ENCODE peak calls at places on chromosome 1, in five cellular contexts. U, J, Q, N and I are unnamed samples.

GRCh38 chr1:25566730-25567341 is 23.4 kb downstream of the LDLRAP1 start:
- DNase-seq in U (peak), J (no peak), Q (no peak), N (peak), I (peak)

GRCh38 chr1:70504176-70504820 is 93.2 kb downstream of the CTH start:
- DNase-seq in U (no peak), J (no peak), Q (no peak), N (no peak), I (peak)

GRCh38 chr1:248841702-248842395 is 3.8 kb downstream of the ZNF672 start:
- DNase-seq in U (no peak), J (no peak), Q (peak), N (peak), I (peak)

GRCh38 chr1:160682983-160683886 is 28.4 kb downstream of the CD48 start:
- DNase-seq in U (no peak), J (no peak), Q (no peak), N (peak), I (no peak)

GRCh38 chr1:109113787-109114568 is at the start of gene ELAPOR1:
- DNase-seq in U (peak), J (no peak), Q (peak), N (peak), I (no peak)

GRCh38 chr1:218090459-218090858 is 194.6 kb upstream of the RRP15 start:
- DNase-seq in U (no peak), J (no peak), Q (no peak), N (no peak), I (no peak)

GRCh38 chr1:8943516-8943896 is 2.2 kb upstream of the CA6 start:
- DNase-seq in U (no peak), J (no peak), Q (no peak), N (no peak), I (no peak)

GRCh38 chr1:56821462-56821797 is 2.2 kb upstream of the FYB2 start:
- DNase-seq in U (no peak), J (no peak), Q (no peak), N (peak), I (no peak)

GRCh38 chr1:234927968-234928635 is 200.5 kb downstream of the TOMM20 start:
- DNase-seq in U (no peak), J (no peak), Q (no peak), N (no peak), I (no peak)

GRCh38 chr1:177959793-177960515 is 9.9 kb downstream of the SEC16B start:
- DNase-seq in U (no peak), J (no peak), Q (no peak), N (peak), I (peak)
- TF ChIP-seq CTCF in U (peak), J (no peak), Q (no peak), N (peak), I (peak)

GRCh38 chr1:155932085-155932484 is 2.1 kb downstream of the KHDC4 start:
- DNase-seq in U (no peak), J (no peak), Q (no peak), N (peak), I (no peak)
- H3K4me3 ChIP-seq in U (peak), J (no peak), Q (peak), N (no peak), I (peak)

DNA sequence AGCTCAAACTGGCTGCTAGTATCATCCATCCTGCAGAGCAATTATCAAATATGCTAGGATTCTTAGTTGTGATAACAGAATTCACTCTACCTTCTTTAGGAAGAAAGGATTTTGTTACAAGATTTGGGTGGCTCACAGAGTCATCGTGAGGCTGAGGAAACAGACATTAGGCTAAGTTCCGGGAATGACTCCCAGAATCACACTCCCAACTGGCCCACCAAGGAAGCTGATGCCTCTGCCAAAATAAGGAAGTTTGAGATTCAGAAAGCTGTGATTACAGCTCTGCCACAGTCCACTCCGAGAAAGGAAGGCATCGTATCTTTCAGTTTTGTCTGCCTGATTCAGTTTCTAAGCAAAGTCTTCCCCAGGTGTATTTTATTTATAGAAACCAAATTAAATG is 50.6 kb upstream of the LYPLAL1 start:
- DNase-seq in U (no peak), J (no peak), Q (no peak), N (no peak), I (peak)
- TF ChIP-seq CTCF in U (no peak), J (no peak), Q (no peak), N (no peak), I (no peak)

GRCh38 chr1:93774707-93775106 is 93.1 kb upstream of the BCAR3 start:
- DNase-seq in U (no peak), J (no peak), Q (no peak), N (no peak), I (no peak)
- H3K4me3 ChIP-seq in U (no peak), J (no peak), Q (no peak), N (peak), I (no peak)

GRCh38 chr1:42736152-42736551 is 3.9 kb downstream of the CLDN19 start:
- DNase-seq in U (no peak), J (no peak), Q (no peak), N (peak), I (peak)
- TF ChIP-seq CTCF in U (no peak), J (no peak), Q (no peak), N (peak), I (peak)

GRCh38 chr1:40884055-40884795 is 22.1 kb upstream of the CITED4 start:
- DNase-seq in U (no peak), J (no peak), Q (no peak), N (no peak), I (no peak)
- H3K4me3 ChIP-seq in U (peak), J (peak), Q (no peak), N (no peak), I (no peak)

DNA sequence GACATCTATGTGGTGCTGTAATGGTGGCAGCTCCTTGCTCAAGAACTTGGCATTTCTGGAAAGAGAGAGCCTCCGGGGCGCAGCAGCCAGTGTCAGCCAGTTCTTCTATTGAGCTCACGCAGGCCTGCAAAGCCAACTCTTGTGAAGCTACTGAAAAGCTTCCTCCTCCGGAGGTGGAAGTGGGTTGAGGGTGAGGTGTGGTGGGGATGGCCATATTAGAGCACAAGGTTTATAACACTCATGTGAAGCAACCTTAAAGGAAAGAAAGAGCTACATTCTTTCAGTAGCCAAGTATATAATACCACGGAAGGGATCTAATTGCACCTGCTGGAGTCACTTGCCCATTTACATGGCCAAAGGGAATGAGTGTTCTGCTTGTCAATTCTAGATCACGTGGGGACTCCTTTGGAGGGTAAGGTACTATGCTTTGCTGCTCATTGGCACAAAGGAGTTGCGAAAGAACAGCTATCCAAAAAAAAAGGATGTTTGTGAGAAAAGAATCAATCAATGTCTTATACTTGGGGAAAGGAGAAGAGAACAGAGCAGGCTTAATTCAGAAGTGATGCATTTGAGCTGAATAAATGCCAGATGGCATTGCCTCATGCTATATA is 18.3 kb upstream of the MAP10 start:
- DNase-seq in U (no peak), J (no peak), Q (no peak), N (no peak), I (no peak)
- TF ChIP-seq CTCF in U (no peak), J (no peak), Q (no peak), N (no peak), I (no peak)

GRCh38 chr1:39631361-39632331 is 7.8 kb downstream of the HEYL start:
- DNase-seq in U (no peak), J (no peak), Q (no peak), N (peak), I (no peak)

GRCh38 chr1:39635871-39636210 is 3.6 kb downstream of the HEYL start:
- DNase-seq in U (no peak), J (no peak), Q (no peak), N (no peak), I (no peak)

GRCh38 chr1:39632491-39633417 is 6.7 kb downstream of the HEYL start:
- DNase-seq in U (peak), J (no peak), Q (no peak), N (no peak), I (peak)

GRCh38 chr1:39635205-39635870 is 4.1 kb downstream of the HEYL start:
- DNase-seq in U (peak), J (no peak), Q (no peak), N (no peak), I (peak)

GRCh38 chr1:39633422-39633821 is 6.0 kb downstream of the HEYL start:
- DNase-seq in U (no peak), J (no peak), Q (no peak), N (no peak), I (no peak)
- H3K4me3 ChIP-seq in U (peak), J (peak), Q (no peak), N (no peak), I (peak)

GRCh38 chr1:33147275-33147996 is 34.4 kb downstream of the TRIM62 start:
- DNase-seq in U (no peak), J (no peak), Q (no peak), N (no peak), I (peak)

GRCh38 chr1:33149453-33150190 is 32.2 kb downstream of the TRIM62 start:
- DNase-seq in U (no peak), J (no peak), Q (no peak), N (peak), I (no peak)

GRCh38 chr1:33148615-33149014 is 33.2 kb downstream of the TRIM62 start:
- DNase-seq in U (no peak), J (no peak), Q (no peak), N (no peak), I (no peak)

GRCh38 chr1:33146038-33146437 is 35.8 kb downstream of the TRIM62 start:
- DNase-seq in U (no peak), J (no peak), Q (no peak), N (no peak), I (no peak)

GRCh38 chr1:33147997-33148314 is 33.9 kb downstream of the TRIM62 start:
- DNase-seq in U (no peak), J (no peak), Q (no peak), N (peak), I (peak)
- TF ChIP-seq CTCF in U (no peak), J (no peak), Q (no peak), N (peak), I (peak)

GRCh38 chr1:90579212-90579802 is 137.8 kb downstream of the BARHL2 start:
- DNase-seq in U (no peak), J (no peak), Q (no peak), N (peak), I (peak)

GRCh38 chr1:90573736-90574135 is 143.4 kb downstream of the BARHL2 start:
- DNase-seq in U (no peak), J (no peak), Q (no peak), N (no peak), I (no peak)

GRCh38 chr1:90580176-90580575 is 136.9 kb downstream of the BARHL2 start:
- DNase-seq in U (no peak), J (no peak), Q (no peak), N (peak), I (no peak)

GRCh38 chr1:90574692-90575370 is 142.3 kb downstream of the BARHL2 start:
- DNase-seq in U (no peak), J (no peak), Q (no peak), N (no peak), I (no peak)
- H3K4me3 ChIP-seq in U (no peak), J (no peak), Q (no peak), N (no peak), I (no peak)